ENCODE peak calls at places on chromosomes 1 and 21, in eight cellular contexts. One of them, this sample, is unnamed.
A peak's percentile ranks its signal among the peaks of the same experiment; 100 is the strongest.

GRCh38 chr1:212951058-212951923 is 950 bp downstream of the VASH2 start:
- DNase-seq in psoas muscle: no peak
- DNase-seq in SK-N-SH: peak; percentile 79
- DNase-seq in IMR-90: no peak
- DNase-seq in vagina: no peak
- DNase-seq in choroid plexus epithelial cell: no peak
- DNase-seq in CD8-positive, alpha-beta T cell: no peak
- DNase-seq in cardiac fibroblast: no peak
- DNase-seq in this sample: no peak

GRCh38 chr1:1244192-1244811 is 2.2 kb downstream of the C1QTNF12 start:
- DNase-seq in CD8-positive, alpha-beta T cell: no peak
- DNase-seq in IMR-90: no peak
- DNase-seq in SK-N-SH: no peak
- DNase-seq in choroid plexus epithelial cell: no peak
- DNase-seq in psoas muscle: no peak
- DNase-seq in vagina: no peak
- DNase-seq in cardiac fibroblast: no peak
- DNase-seq in this sample: no peak

GRCh38 chr1:65079941-65080340 is 68.1 kb upstream of the AK4 start:
- DNase-seq in vagina: no peak
- DNase-seq in CD8-positive, alpha-beta T cell: no peak
- DNase-seq in cardiac fibroblast: peak; percentile 14
- DNase-seq in psoas muscle: no peak
- DNase-seq in IMR-90: peak; percentile 50
- DNase-seq in SK-N-SH: no peak
- DNase-seq in choroid plexus epithelial cell: peak; percentile 64
- DNase-seq in this sample: no peak

GRCh38 chr1:36128126-36128904 is 3.3 kb upstream of the COL8A2 start:
- DNase-seq in choroid plexus epithelial cell: no peak
- DNase-seq in cardiac fibroblast: peak; percentile 31
- DNase-seq in vagina: no peak
- DNase-seq in psoas muscle: no peak
- DNase-seq in IMR-90: peak; percentile 53
- DNase-seq in SK-N-SH: peak; percentile 25
- DNase-seq in CD8-positive, alpha-beta T cell: no peak
- DNase-seq in this sample: no peak

GRCh38 chr1:156755527-156755950 is 4.1 kb upstream of the HDGF start:
- DNase-seq in IMR-90: no peak
- DNase-seq in SK-N-SH: no peak
- DNase-seq in CD8-positive, alpha-beta T cell: no peak
- DNase-seq in psoas muscle: no peak
- DNase-seq in cardiac fibroblast: no peak
- DNase-seq in vagina: no peak
- DNase-seq in choroid plexus epithelial cell: no peak
- DNase-seq in this sample: no peak

GRCh38 chr1:147640553-147641165 is 29.7 kb downstream of the ACP6 start:
- DNase-seq in SK-N-SH: peak; percentile 68
- DNase-seq in IMR-90: peak; percentile 84
- DNase-seq in cardiac fibroblast: peak; percentile 85
- DNase-seq in vagina: no peak
- DNase-seq in CD8-positive, alpha-beta T cell: peak; percentile 80
- DNase-seq in choroid plexus epithelial cell: peak; percentile 90
- DNase-seq in psoas muscle: peak; percentile 68
- DNase-seq in this sample: peak; percentile 36

GRCh38 chr1:51728611-51729155 is 111.8 kb downstream of the OSBPL9 start:
- DNase-seq in cardiac fibroblast: no peak
- DNase-seq in psoas muscle: no peak
- DNase-seq in IMR-90: peak; percentile 10
- DNase-seq in choroid plexus epithelial cell: no peak
- DNase-seq in vagina: no peak
- DNase-seq in SK-N-SH: peak; percentile 33
- DNase-seq in CD8-positive, alpha-beta T cell: no peak
- DNase-seq in this sample: no peak

GRCh38 chr21:31158789-31159581 is 120.7 kb upstream of the KRTAP19-8 start:
- DNase-seq in CD8-positive, alpha-beta T cell: no peak
- DNase-seq in vagina: no peak
- DNase-seq in cardiac fibroblast: peak; percentile 51
- DNase-seq in SK-N-SH: no peak
- DNase-seq in IMR-90: peak; percentile 26
- DNase-seq in psoas muscle: no peak
- DNase-seq in choroid plexus epithelial cell: peak; percentile 77
- DNase-seq in this sample: no peak

GRCh38 chr1:32619701-32620485 is 30.5 kb downstream of the ZBTB8OS start:
- DNase-seq in IMR-90: peak; percentile 29
- DNase-seq in psoas muscle: no peak
- DNase-seq in choroid plexus epithelial cell: peak; percentile 68
- DNase-seq in cardiac fibroblast: peak; percentile 55
- DNase-seq in vagina: no peak
- DNase-seq in CD8-positive, alpha-beta T cell: no peak
- DNase-seq in SK-N-SH: no peak
- DNase-seq in this sample: no peak

GRCh38 chr1:86159800-86160199 is 3.2 kb upstream of the COL24A1 start:
- DNase-seq in psoas muscle: no peak
- DNase-seq in IMR-90: no peak
- DNase-seq in cardiac fibroblast: no peak
- DNase-seq in CD8-positive, alpha-beta T cell: no peak
- DNase-seq in SK-N-SH: no peak
- DNase-seq in vagina: no peak
- DNase-seq in choroid plexus epithelial cell: no peak
- DNase-seq in this sample: no peak

GRCh38 chr1:9004731-9005708 is 21.2 kb downstream of the SLC2A7 start:
- DNase-seq in choroid plexus epithelial cell: peak; percentile 91
- DNase-seq in psoas muscle: peak; percentile 74
- DNase-seq in IMR-90: peak; percentile 87
- DNase-seq in CD8-positive, alpha-beta T cell: peak; percentile 77
- DNase-seq in vagina: no peak
- DNase-seq in cardiac fibroblast: peak; percentile 88
- DNase-seq in SK-N-SH: peak; percentile 80
- DNase-seq in this sample: peak; percentile 15

GRCh38 chr1:21048462-21048861 is 128.2 kb downstream of the EIF4G3 start:
- DNase-seq in CD8-positive, alpha-beta T cell: no peak
- DNase-seq in choroid plexus epithelial cell: no peak
- DNase-seq in IMR-90: no peak
- DNase-seq in vagina: no peak
- DNase-seq in psoas muscle: no peak
- DNase-seq in SK-N-SH: no peak
- DNase-seq in cardiac fibroblast: no peak
- DNase-seq in this sample: no peak

GRCh38 chr1:57345916-57346315 is 77.9 kb downstream of the DAB1 start:
- DNase-seq in psoas muscle: no peak
- DNase-seq in CD8-positive, alpha-beta T cell: no peak
- DNase-seq in cardiac fibroblast: no peak
- DNase-seq in SK-N-SH: no peak
- DNase-seq in choroid plexus epithelial cell: no peak
- DNase-seq in vagina: no peak
- DNase-seq in IMR-90: no peak
- DNase-seq in this sample: no peak

GRCh38 chr1:95041491-95042165 is 31.1 kb downstream of the ALG14 start:
- DNase-seq in psoas muscle: no peak
- DNase-seq in vagina: no peak
- DNase-seq in SK-N-SH: peak; percentile 69
- DNase-seq in cardiac fibroblast: peak; percentile 94
- DNase-seq in CD8-positive, alpha-beta T cell: no peak
- DNase-seq in IMR-90: peak; percentile 92
- DNase-seq in choroid plexus epithelial cell: peak; percentile 95
- DNase-seq in this sample: no peak

GRCh38 chr1:211133393-211133840 is 531 bp downstream of the KCNH1 start:
- DNase-seq in IMR-90: no peak
- DNase-seq in choroid plexus epithelial cell: peak; percentile 1
- DNase-seq in vagina: no peak
- DNase-seq in cardiac fibroblast: no peak
- DNase-seq in SK-N-SH: peak; percentile 69
- DNase-seq in CD8-positive, alpha-beta T cell: peak; percentile 34
- DNase-seq in psoas muscle: peak; percentile 21
- DNase-seq in this sample: no peak

GRCh38 chr1:94061513-94062443 is 59.2 kb downstream of the ABCA4 start:
- DNase-seq in CD8-positive, alpha-beta T cell: no peak
- DNase-seq in psoas muscle: peak; percentile 44
- DNase-seq in cardiac fibroblast: peak; percentile 89
- DNase-seq in choroid plexus epithelial cell: peak; percentile 91
- DNase-seq in SK-N-SH: peak; percentile 79
- DNase-seq in vagina: no peak
- DNase-seq in IMR-90: peak; percentile 80
- DNase-seq in this sample: no peak

GRCh38 chr1:61626820-61627219 is 98.1 kb downstream of the TM2D1 start:
- DNase-seq in CD8-positive, alpha-beta T cell: no peak
- DNase-seq in IMR-90: no peak
- DNase-seq in SK-N-SH: no peak
- DNase-seq in psoas muscle: no peak
- DNase-seq in cardiac fibroblast: peak; percentile 65
- DNase-seq in choroid plexus epithelial cell: no peak
- DNase-seq in vagina: no peak
- DNase-seq in this sample: no peak
- H3K4me3 ChIP-seq in CD8-positive, alpha-beta T cell: no peak overlapping the region
- H3K4me3 ChIP-seq in IMR-90: no peak overlapping the region
- H3K4me3 ChIP-seq in SK-N-SH: no peak overlapping the region
- H3K4me3 ChIP-seq in psoas muscle: no peak overlapping the region
- H3K4me3 ChIP-seq in cardiac fibroblast: no peak overlapping the region
- H3K4me3 ChIP-seq in choroid plexus epithelial cell: no peak overlapping the region
- H3K4me3 ChIP-seq in vagina: no peak overlapping the region
- H3K4me3 ChIP-seq in this sample: no peak overlapping the region

DNA sequence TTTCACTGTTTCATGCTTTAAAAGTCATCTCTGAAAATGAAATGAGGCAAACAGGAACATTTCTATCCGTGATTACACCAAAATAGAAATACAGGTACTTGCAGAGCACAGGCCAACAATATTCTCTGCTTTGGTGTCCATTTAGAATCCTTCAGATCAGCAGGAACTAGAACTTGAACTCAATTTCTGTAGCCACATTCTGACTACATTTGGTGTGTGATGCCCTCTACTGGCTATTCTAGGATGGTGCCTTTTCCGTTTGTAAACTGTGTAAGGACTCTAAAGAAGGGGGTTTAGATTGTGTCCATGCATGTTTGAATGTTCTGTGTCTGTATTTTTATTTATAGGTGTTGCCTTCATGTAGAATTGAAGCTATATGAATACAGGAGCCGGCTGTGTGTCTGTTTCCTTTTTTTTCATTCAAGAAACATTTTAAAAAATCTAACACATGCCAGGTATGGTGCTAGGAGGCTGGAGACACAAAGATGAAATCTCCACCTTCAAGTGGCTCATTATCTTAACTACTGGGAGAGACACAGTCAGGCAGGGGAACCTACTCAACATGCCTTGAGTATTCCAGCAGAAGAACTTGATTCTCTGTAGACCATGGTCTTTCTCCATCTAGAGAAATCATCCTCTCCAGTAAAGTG is 7.6 kb upstream of the ZNF326 start:
- DNase-seq in IMR-90: peak; percentile 80
- DNase-seq in choroid plexus epithelial cell: peak; percentile 89
- DNase-seq in cardiac fibroblast: peak; percentile 87
- DNase-seq in psoas muscle: no peak
- DNase-seq in CD8-positive, alpha-beta T cell: peak; percentile 39
- DNase-seq in vagina: no peak
- DNase-seq in SK-N-SH: peak; percentile 81
- DNase-seq in this sample: no peak
- TF ChIP-seq CTCF in IMR-90: peak; percentile 91
- TF ChIP-seq CTCF in choroid plexus epithelial cell: peak; percentile 81
- TF ChIP-seq CTCF in cardiac fibroblast: peak; percentile 82
- TF ChIP-seq CTCF in psoas muscle: peak; percentile 83
- TF ChIP-seq CTCF in CD8-positive, alpha-beta T cell: peak; percentile 84
- TF ChIP-seq CTCF in vagina: peak; percentile 90
- TF ChIP-seq CTCF in SK-N-SH: peak; percentile 90
- TF ChIP-seq CTCF in this sample: peak; percentile 92

DNA sequence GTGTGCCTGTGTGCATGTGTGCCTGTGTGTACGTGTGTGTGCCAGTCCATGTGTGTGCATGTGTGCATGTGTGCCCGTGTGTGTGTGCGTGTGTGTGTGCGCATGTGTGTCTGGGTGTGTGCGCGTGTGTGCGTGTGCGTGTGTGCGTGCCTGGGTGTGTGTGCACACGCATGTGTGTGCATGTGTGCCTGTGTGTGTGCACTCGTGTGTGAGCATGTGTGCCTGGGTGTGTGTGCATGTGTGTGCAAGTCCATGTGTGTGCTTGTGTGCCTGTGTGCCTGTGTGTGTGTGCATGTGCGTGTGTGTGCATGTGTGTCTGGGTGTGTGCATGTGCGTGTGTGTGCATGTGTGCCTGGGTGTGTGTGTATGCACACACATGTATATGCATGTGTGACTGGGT is 28.7 kb upstream of the COL6A2 start:
- DNase-seq in choroid plexus epithelial cell: no peak
- DNase-seq in psoas muscle: no peak
- DNase-seq in cardiac fibroblast: no peak
- DNase-seq in IMR-90: no peak
- DNase-seq in CD8-positive, alpha-beta T cell: no peak
- DNase-seq in vagina: no peak
- DNase-seq in SK-N-SH: no peak
- DNase-seq in this sample: no peak
- H3K4me3 ChIP-seq in choroid plexus epithelial cell: no peak overlapping the region
- H3K4me3 ChIP-seq in psoas muscle: no peak overlapping the region
- H3K4me3 ChIP-seq in cardiac fibroblast: no peak overlapping the region
- H3K4me3 ChIP-seq in IMR-90: no peak overlapping the region
- H3K4me3 ChIP-seq in CD8-positive, alpha-beta T cell: no peak overlapping the region
- H3K4me3 ChIP-seq in vagina: no peak overlapping the region
- H3K4me3 ChIP-seq in SK-N-SH: no peak overlapping the region
- H3K4me3 ChIP-seq in this sample: no peak overlapping the region

GRCh38 chr21:39175154-39175553 is 8.1 kb downstream of the PSMG1 start:
- DNase-seq in SK-N-SH: no peak
- DNase-seq in CD8-positive, alpha-beta T cell: no peak
- DNase-seq in vagina: no peak
- DNase-seq in IMR-90: peak; percentile 40
- DNase-seq in choroid plexus epithelial cell: peak; percentile 42
- DNase-seq in psoas muscle: no peak
- DNase-seq in cardiac fibroblast: peak; percentile 28
- DNase-seq in this sample: no peak
- TF ChIP-seq CTCF in SK-N-SH: peak; percentile 65
- TF ChIP-seq CTCF in CD8-positive, alpha-beta T cell: peak; percentile 66
- TF ChIP-seq CTCF in vagina: no peak
- TF ChIP-seq CTCF in IMR-90: peak; percentile 59
- TF ChIP-seq CTCF in choroid plexus epithelial cell: peak; percentile 44
- TF ChIP-seq CTCF in psoas muscle: peak; percentile 45
- TF ChIP-seq CTCF in cardiac fibroblast: peak; percentile 46
- TF ChIP-seq CTCF in this sample: peak; percentile 41

DNA sequence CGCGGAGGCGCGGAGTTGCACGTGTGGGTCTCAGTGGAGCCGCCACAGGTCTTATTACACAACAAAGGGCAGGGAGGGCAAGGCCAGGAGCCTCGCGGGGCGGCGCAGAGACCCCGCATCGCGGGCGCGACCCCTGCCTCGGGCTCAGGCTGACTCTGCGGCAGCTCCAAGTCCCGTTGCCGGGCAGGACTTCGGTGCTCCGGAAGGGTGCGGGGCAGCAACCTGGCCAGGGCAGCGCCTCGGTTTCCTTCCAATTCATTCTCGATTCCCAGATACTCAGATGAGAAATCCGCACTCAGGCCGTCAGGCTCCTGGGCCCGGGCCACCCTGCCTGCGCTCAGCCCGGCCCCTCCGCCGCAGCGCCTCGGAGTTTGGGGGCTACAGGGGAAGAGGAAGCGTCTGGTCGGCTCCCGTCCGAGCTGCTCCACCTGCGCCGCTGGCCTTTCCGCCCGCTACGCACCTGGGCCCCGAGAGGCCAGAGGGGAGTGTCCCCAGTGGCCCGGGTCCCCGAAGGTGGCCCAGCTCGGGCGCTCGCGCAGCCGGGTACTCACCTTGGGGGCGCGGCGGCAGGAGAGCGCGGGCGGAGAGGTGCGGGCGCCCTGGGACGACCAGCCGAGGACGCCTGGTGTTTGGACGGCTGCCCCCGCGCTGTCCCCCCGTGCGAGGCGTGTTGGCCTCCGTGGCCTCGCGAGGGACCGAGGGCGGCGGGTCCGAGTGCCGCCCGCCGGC is 1.2 kb upstream of the PRDM16 start:
- DNase-seq in psoas muscle: no peak
- DNase-seq in cardiac fibroblast: no peak
- DNase-seq in SK-N-SH: no peak
- DNase-seq in CD8-positive, alpha-beta T cell: no peak
- DNase-seq in vagina: no peak
- DNase-seq in IMR-90: no peak
- DNase-seq in choroid plexus epithelial cell: no peak
- DNase-seq in this sample: no peak
- H3K4me3 ChIP-seq in psoas muscle: peak overlapping the region; percentile 53
- H3K4me3 ChIP-seq in cardiac fibroblast: no peak overlapping the region
- H3K4me3 ChIP-seq in SK-N-SH: no peak overlapping the region
- H3K4me3 ChIP-seq in CD8-positive, alpha-beta T cell: no peak overlapping the region
- H3K4me3 ChIP-seq in vagina: peak overlapping the region; percentile 41
- H3K4me3 ChIP-seq in IMR-90: no peak overlapping the region
- H3K4me3 ChIP-seq in choroid plexus epithelial cell: no peak overlapping the region
- H3K4me3 ChIP-seq in this sample: no peak overlapping the region